ENCODE peak calls at places on chromosomes 7 and 10, in four cellular contexts. One of them, this sample, is unnamed.

GRCh38 chr7:84479059-84479458 is 284.5 kb upstream of the SEMA3A start:
- DNase-seq in HepG2: no peak
- DNase-seq in GM12878: no peak
- DNase-seq in K562: no peak
- DNase-seq in this sample: no peak

GRCh38 chr10:28219241-28219640 is 83.6 kb downstream of the MPP7 start:
- DNase-seq in K562: no peak
- DNase-seq in GM12878: no peak
- DNase-seq in HepG2: no peak
- DNase-seq in this sample: no peak

GRCh38 chr7:69309601-69310000 is 288.7 kb upstream of the AUTS2 start:
- DNase-seq in GM12878: no peak
- DNase-seq in HepG2: no peak
- DNase-seq in K562: no peak
- DNase-seq in this sample: no peak

GRCh38 chr10:13496931-13497330 is 31.9 kb downstream of the BEND7 start:
- DNase-seq in GM12878: no peak
- DNase-seq in HepG2: no peak
- DNase-seq in K562: no peak
- DNase-seq in this sample: no peak

GRCh38 chr7:30139836-30140384 is 5.1 kb downstream of the MTURN start:
- DNase-seq in K562: no peak
- DNase-seq in GM12878: no peak
- DNase-seq in HepG2: no peak
- DNase-seq in this sample: no peak

GRCh38 chr7:156780724-156781455 is 112.1 kb downstream of the LMBR1 start:
- DNase-seq in K562: peak
- DNase-seq in HepG2: no peak
- DNase-seq in GM12878: peak
- DNase-seq in this sample: no peak

GRCh38 chr7:78702770-78703169 is 750.7 kb downstream of the MAGI2 start:
- DNase-seq in HepG2: no peak
- DNase-seq in GM12878: no peak
- DNase-seq in K562: no peak
- DNase-seq in this sample: no peak

GRCh38 chr10:131886181-131886716 is 14.6 kb upstream of the PPP2R2D start:
- DNase-seq in K562: no peak
- DNase-seq in GM12878: no peak
- DNase-seq in HepG2: no peak
- DNase-seq in this sample: no peak

GRCh38 chr10:24459836-24460235 is 250.9 kb downstream of the KIAA1217 start:
- DNase-seq in GM12878: no peak
- DNase-seq in HepG2: no peak
- DNase-seq in K562: no peak
- DNase-seq in this sample: no peak

GRCh38 chr7:35035511-35035921 is 1.8 kb downstream of the DPY19L1 start:
- DNase-seq in GM12878: no peak
- DNase-seq in HepG2: peak
- DNase-seq in K562: peak
- DNase-seq in this sample: peak

GRCh38 chr7:70481717-70482116 is 650.2 kb upstream of the GALNT17 start:
- DNase-seq in GM12878: no peak
- DNase-seq in HepG2: no peak
- DNase-seq in K562: no peak
- DNase-seq in this sample: peak

GRCh38 chr7:11642841-11643240 is 189.2 kb downstream of the THSD7A start:
- DNase-seq in K562: no peak
- DNase-seq in HepG2: no peak
- DNase-seq in GM12878: no peak
- DNase-seq in this sample: no peak

GRCh38 chr7:75054744-75055527 is 18.7 kb downstream of the RCC1L start:
- DNase-seq in GM12878: no peak
- DNase-seq in K562: no peak
- DNase-seq in HepG2: no peak
- DNase-seq in this sample: no peak

GRCh38 chr10:65570143-65571010 is 1355.5 kb upstream of the LRRTM3 start:
- DNase-seq in K562: no peak
- DNase-seq in HepG2: peak
- DNase-seq in GM12878: no peak
- DNase-seq in this sample: peak

GRCh38 chr10:84329094-84329611 is 764 bp downstream of the CCSER2 start:
- DNase-seq in HepG2: peak
- DNase-seq in GM12878: no peak
- DNase-seq in K562: peak
- DNase-seq in this sample: peak

GRCh38 chr10:126910196-126910595 is 5.0 kb downstream of the DOCK1 start:
- DNase-seq in K562: no peak
- DNase-seq in HepG2: no peak
- DNase-seq in GM12878: no peak
- DNase-seq in this sample: no peak

GRCh38 chr10:49616421-49617230 is 2.8 kb downstream of the CHAT start:
- DNase-seq in GM12878: no peak
- DNase-seq in K562: peak
- DNase-seq in HepG2: no peak
- DNase-seq in this sample: no peak

GRCh38 chr10:11264481-11265044 is 246.9 kb downstream of the CELF2 start:
- DNase-seq in K562: no peak
- DNase-seq in GM12878: no peak
- DNase-seq in HepG2: no peak
- DNase-seq in this sample: no peak

GRCh38 chr7:39948375-39948774 is 1.7 kb upstream of the CDK13 start:
- DNase-seq in K562: peak
- DNase-seq in HepG2: no peak
- DNase-seq in GM12878: no peak
- DNase-seq in this sample: no peak

GRCh38 chr10:86684305-86684704 is 16.0 kb downstream of the LDB3 start:
- DNase-seq in HepG2: no peak
- DNase-seq in GM12878: no peak
- DNase-seq in K562: peak
- DNase-seq in this sample: peak

GRCh38 chr10:75229961-75230360 is 5.8 kb downstream of the COMTD1 start:
- DNase-seq in HepG2: no peak
- DNase-seq in GM12878: no peak
- DNase-seq in K562: no peak
- DNase-seq in this sample: no peak

GRCh38 chr7:25559581-25560367 is 331.5 kb upstream of the NPVF start:
- DNase-seq in HepG2: no peak
- DNase-seq in K562: no peak
- DNase-seq in GM12878: no peak
- DNase-seq in this sample: no peak

GRCh38 chr7:22668971-22669401 is 58.0 kb upstream of the IL6 start:
- DNase-seq in K562: no peak
- DNase-seq in HepG2: no peak
- DNase-seq in GM12878: no peak
- DNase-seq in this sample: no peak

GRCh38 chr7:128931965-128932861 is 5.5 kb upstream of the IRF5 start:
- DNase-seq in K562: no peak
- DNase-seq in HepG2: no peak
- DNase-seq in GM12878: no peak
- DNase-seq in this sample: no peak

GRCh38 chr10:75019360-75019759 is 92.1 kb upstream of the SAMD8 start:
- DNase-seq in K562: no peak
- DNase-seq in GM12878: no peak
- DNase-seq in HepG2: no peak
- DNase-seq in this sample: no peak

GRCh38 chr7:150361807-150362621 is 6.6 kb upstream of the REPIN1 start:
- DNase-seq in K562: no peak
- DNase-seq in GM12878: no peak
- DNase-seq in HepG2: no peak
- DNase-seq in this sample: no peak

GRCh38 chr10:130740788-130741785 is 570.4 kb downstream of the TCERG1L start:
- DNase-seq in HepG2: no peak
- DNase-seq in GM12878: no peak
- DNase-seq in K562: no peak
- DNase-seq in this sample: no peak

GRCh38 chr7:66557214-66558200 is 71.2 kb upstream of the KCTD7 start:
- DNase-seq in HepG2: no peak
- DNase-seq in GM12878: no peak
- DNase-seq in K562: peak
- DNase-seq in this sample: peak

GRCh38 chr7:101163281-101164070 is 1.9 kb downstream of the VGF start:
- DNase-seq in K562: peak
- DNase-seq in HepG2: no peak
- DNase-seq in GM12878: no peak
- DNase-seq in this sample: no peak

DNA sequence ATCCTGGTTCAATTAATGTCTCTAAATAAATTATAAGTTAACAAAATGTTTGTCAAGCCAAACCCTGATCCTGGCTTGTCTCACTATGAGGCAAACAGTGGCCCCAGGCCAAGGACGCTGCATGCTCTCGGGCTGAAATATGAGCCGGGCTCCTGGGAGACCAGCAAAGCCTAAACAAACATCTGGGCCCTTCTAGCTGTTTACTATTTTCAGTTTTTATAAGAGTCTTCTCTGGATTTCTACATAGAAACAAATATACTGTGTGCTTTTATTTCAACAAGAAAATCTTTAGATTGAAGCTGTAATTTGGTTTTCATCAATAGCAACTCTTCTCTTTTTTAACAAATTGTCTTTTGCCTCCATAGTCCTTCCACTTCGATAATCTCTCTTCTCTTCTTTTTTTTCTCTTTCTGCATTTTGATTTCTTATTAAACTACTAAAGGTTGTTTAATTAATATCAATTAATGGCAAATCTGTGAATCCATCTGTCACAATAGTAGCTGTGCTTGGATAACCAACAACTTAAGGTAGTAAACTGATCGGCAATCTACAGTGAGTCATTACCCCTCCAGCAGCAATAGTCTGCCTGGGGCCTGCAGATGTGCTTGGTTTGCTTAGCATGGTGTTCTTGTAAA is 83.3 kb upstream of the DNAJC1 start:
- DNase-seq in GM12878: no peak
- DNase-seq in HepG2: peak
- DNase-seq in K562: peak
- DNase-seq in this sample: peak
- TF ChIP-seq FOXM1 in GM12878: no peak
- TF ChIP-seq FOXM1 in HepG2: no peak
- TF ChIP-seq FOXM1 in K562: no peak
- TF ChIP-seq FOXM1 in this sample: no peak

DNA sequence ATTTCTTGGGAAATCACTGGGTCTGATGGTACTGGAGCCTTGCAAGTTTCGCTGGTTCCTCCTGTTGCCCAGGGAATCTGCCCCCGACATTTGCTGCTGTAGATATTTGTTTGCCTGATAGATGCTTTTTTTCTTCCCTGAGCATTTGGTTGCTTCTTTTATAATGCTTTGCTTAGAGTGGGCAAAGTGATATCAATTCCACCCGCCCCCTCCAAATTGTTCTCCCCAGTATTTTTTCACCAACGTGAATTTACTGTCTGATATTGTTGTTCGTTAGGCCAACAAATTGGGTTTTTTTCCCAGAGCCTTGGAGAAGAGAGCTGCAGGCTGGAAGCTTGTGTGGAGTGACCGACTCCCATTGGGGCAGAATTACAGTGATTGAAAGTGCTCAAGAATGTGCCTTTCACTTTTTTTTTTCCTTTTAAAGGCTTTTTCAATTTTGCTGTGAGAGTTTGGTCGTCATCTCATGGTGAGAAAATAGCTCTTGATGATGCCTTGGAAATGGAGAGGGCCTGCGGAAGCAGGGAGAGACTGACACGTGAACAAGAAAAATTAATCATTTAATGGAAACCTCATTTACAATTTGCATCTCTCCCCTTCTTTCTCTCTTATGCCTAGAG is 2.5 kb downstream of the GRK5 start:
- DNase-seq in HepG2: no peak
- DNase-seq in GM12878: no peak
- DNase-seq in K562: no peak
- DNase-seq in this sample: no peak
- TF ChIP-seq TARDBP in HepG2: no peak
- TF ChIP-seq TARDBP in GM12878: no peak
- TF ChIP-seq TARDBP in K562: no peak
- TF ChIP-seq TARDBP in this sample: no peak

GRCh38 chr10:133087679-133088523 is at the start of gene ADGRA1:
- DNase-seq in K562: peak
- DNase-seq in GM12878: no peak
- DNase-seq in HepG2: no peak
- DNase-seq in this sample: peak
- TF ChIP-seq FOXK2 in K562: no peak
- TF ChIP-seq FOXK2 in GM12878: no peak
- TF ChIP-seq FOXK2 in HepG2: no peak
- TF ChIP-seq FOXK2 in this sample: no peak

DNA sequence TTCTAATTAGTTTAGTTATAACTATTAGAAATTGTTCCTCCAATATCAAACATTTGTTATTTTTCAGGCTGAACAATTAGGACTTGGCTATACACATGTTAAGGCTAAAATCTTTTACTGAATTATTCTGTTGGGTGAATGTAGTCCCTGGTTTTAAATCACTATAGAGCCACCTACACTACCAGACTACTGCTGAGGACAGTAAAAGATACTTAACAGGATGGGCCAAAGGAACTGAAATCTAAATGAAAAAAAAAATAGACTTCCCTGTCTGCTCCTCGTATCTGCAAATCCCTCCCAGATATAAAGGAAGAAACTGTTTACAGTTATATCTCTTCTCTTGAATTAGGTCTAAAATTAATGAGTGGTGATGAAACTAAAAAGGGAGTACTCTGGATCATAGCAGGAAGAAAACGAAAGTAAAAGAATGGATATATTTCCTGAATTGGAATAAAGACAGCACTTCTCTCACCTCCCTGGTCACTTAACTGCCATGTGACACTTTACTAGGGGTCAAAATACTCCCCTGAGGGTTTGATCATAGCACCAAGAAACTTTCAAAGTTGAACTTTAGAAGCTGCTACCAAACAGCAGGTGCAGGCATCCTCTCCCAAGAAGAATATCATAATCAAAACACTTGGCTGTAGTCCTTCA is 12.7 kb downstream of the FBXW4 start:
- DNase-seq in GM12878: no peak
- DNase-seq in HepG2: no peak
- DNase-seq in K562: no peak
- DNase-seq in this sample: no peak
- TF ChIP-seq FOXM1 in GM12878: no peak
- TF ChIP-seq FOXM1 in HepG2: no peak
- TF ChIP-seq FOXM1 in K562: no peak
- TF ChIP-seq FOXM1 in this sample: no peak

GRCh38 chr7:48224042-48224441 is 52.8 kb downstream of the ABCA13 start:
- DNase-seq in HepG2: no peak
- DNase-seq in GM12878: no peak
- DNase-seq in K562: no peak
- DNase-seq in this sample: no peak
- TF ChIP-seq TARDBP in HepG2: no peak
- TF ChIP-seq TARDBP in GM12878: no peak
- TF ChIP-seq TARDBP in K562: no peak
- TF ChIP-seq TARDBP in this sample: no peak